ENCODE peak calls at places on chromosome 1, in ten cellular contexts. U is HT-29; N is NCI-H1436; Q is GM20000; C is CMK; Y is psoas muscle; O is ecto neural progenitor cell; B is stimulated activated CD4-positive, alpha-beta T cell treated with anti-CD3 and anti-CD28 coated beads, Interleukin-15, amount 100 ng/mL, for 1 hour; P is vagina; G is naive thymus-derived CD8-positive, alpha-beta T cell. M is an unnamed sample.

GRCh38 chr1:228901936-228902681 is 166.8 kb downstream of the RHOU start:
- DNase-seq in B (no peak), O (peak), P (no peak), U (no peak), G (no peak), Y (no peak), C (no peak), N (no peak), Q (no peak), M (no peak)

GRCh38 chr1:107359472-107360241 is 218.8 kb downstream of the NTNG1 start:
- DNase-seq in C (no peak), N (no peak), G (no peak), P (no peak), U (no peak), Y (no peak), B (no peak), O (no peak), Q (no peak), M (no peak)

GRCh38 chr1:34162852-34163766 is 1.9 kb downstream of the CSMD2 start:
- DNase-seq in C (peak), Y (peak), Q (peak), N (peak), P (no peak), G (no peak), B (no peak), O (peak), U (no peak), M (peak)

GRCh38 chr1:3741566-3742438 is 10.4 kb upstream of the CCDC27 start:
- DNase-seq in P (no peak), B (no peak), N (no peak), O (no peak), U (no peak), G (no peak), Y (no peak), Q (no peak), C (no peak), M (peak)

GRCh38 chr1:89780721-89781120 is 40.1 kb upstream of the LRRC8D start:
- DNase-seq in G (no peak), N (peak), P (no peak), C (no peak), Y (no peak), Q (peak), B (no peak), O (no peak), U (peak), M (no peak)

GRCh38 chr1:26471201-26471497 is 1.1 kb upstream of the HMGN2 start:
- DNase-seq in U (no peak), G (no peak), B (no peak), O (no peak), C (no peak), N (no peak), Q (no peak), P (no peak), Y (no peak), M (no peak)

GRCh38 chr1:3902546-3902945 is 2.5 kb upstream of the C1orf174 start:
- DNase-seq in U (no peak), Y (no peak), P (no peak), B (no peak), C (no peak), N (no peak), Q (no peak), G (peak), O (no peak), M (peak)

GRCh38 chr1:55640708-55641473 is 425.7 kb upstream of the USP24 start:
- DNase-seq in C (peak), N (peak), B (no peak), O (no peak), G (peak), Y (peak), P (no peak), U (peak), Q (peak), M (peak)

GRCh38 chr1:17682403-17682802 is 72.7 kb upstream of the ACTL8 start:
- DNase-seq in U (no peak), P (no peak), N (no peak), B (no peak), O (no peak), Y (no peak), Q (no peak), C (no peak), G (no peak), M (no peak)